ENCODE peak calls at places on chromosomes 5 and 9, in eight cellular contexts. G is body of pancreas, J is cardiac muscle cell, U is lung, B is H9, F is hepatocyte, O is stomach, X is ovary. T is an unnamed sample.

GRCh38 chr5:148452499-148453193 is 68.9 kb downstream of the FBXO38 start:
- DNase-seq in F (no peak), J (peak), X (no peak), B (no peak), G (no peak), U (no peak), O (no peak), T (no peak)

GRCh38 chr5:79689541-79690466 is at the start of gene CMYA5:
- DNase-seq in J (peak), B (peak), U (peak), O (peak), F (peak), X (peak), G (peak), T (no peak)

GRCh38 chr9:138104251-138105122 is 226.9 kb downstream of the CACNA1B start:
- DNase-seq in U (peak), O (no peak), J (no peak), F (no peak), B (peak), X (no peak), G (no peak), T (no peak)

GRCh38 chr5:176647870-176648466 is 684 bp downstream of the TSPAN17 start:
- DNase-seq in U (peak), X (peak), B (no peak), J (peak), O (peak), G (peak), F (peak), T (peak)

GRCh38 chr9:121895836-121896544 is 197.1 kb downstream of the TTLL11 start:
- DNase-seq in J (peak), G (peak), O (peak), F (no peak), X (peak), U (no peak), B (no peak), T (no peak)

GRCh38 chr5:32551865-32552264 is 33.5 kb upstream of the SUB1 start:
- DNase-seq in G (no peak), X (no peak), B (no peak), O (no peak), J (no peak), F (no peak), U (no peak), T (no peak)

GRCh38 chr5:15183520-15183919 is 311.9 kb upstream of the ANKH start:
- DNase-seq in X (no peak), J (peak), B (no peak), F (no peak), G (no peak), O (no peak), U (no peak), T (peak)

GRCh38 chr5:68315679-68316271 is 100.2 kb downstream of the PIK3R1 start:
- DNase-seq in O (no peak), J (no peak), G (no peak), F (peak), U (no peak), X (no peak), B (no peak), T (no peak)

GRCh38 chr9:97908736-97909135 is 13.6 kb downstream of the TRMO start:
- DNase-seq in J (no peak), U (no peak), G (no peak), X (no peak), B (no peak), F (no peak), O (no peak), T (no peak)

GRCh38 chr5:99104538-99105132 is 175.8 kb upstream of the CHD1 start:
- DNase-seq in F (peak), U (no peak), O (no peak), J (peak), G (no peak), X (no peak), B (no peak), T (no peak)

GRCh38 chr9:137502008-137502913 is 43.1 kb upstream of the NSMF start:
- DNase-seq in G (no peak), O (no peak), B (peak), J (no peak), U (no peak), X (no peak), F (no peak), T (no peak)

GRCh38 chr9:119005162-119005561 is 364.1 kb downstream of the BRINP1 start:
- DNase-seq in U (no peak), O (no peak), X (no peak), G (no peak), J (no peak), F (no peak), B (peak), T (no peak)

GRCh38 chr9:72486606-72486955 is 34.8 kb upstream of the TMC1 start:
- DNase-seq in O (no peak), B (no peak), U (no peak), X (no peak), F (no peak), J (no peak), G (no peak), T (no peak)

GRCh38 chr5:171569065-171569712 is 149.7 kb downstream of the FGF18 start:
- DNase-seq in X (no peak), B (no peak), J (no peak), U (no peak), F (no peak), G (no peak), O (no peak), T (no peak)

GRCh38 chr5:117486879-117487391 is 912.3 kb upstream of the SEMA6A start:
- DNase-seq in X (no peak), U (no peak), J (no peak), G (no peak), F (peak), B (no peak), O (no peak), T (no peak)

GRCh38 chr9:133864011-133864410 is 125.9 kb upstream of the SARDH start:
- DNase-seq in B (no peak), O (no peak), U (no peak), G (no peak), J (peak), F (no peak), X (no peak), T (no peak)

GRCh38 chr5:107546685-107547084 is 124.1 kb downstream of the EFNA5 start:
- DNase-seq in F (no peak), X (no peak), J (no peak), O (no peak), B (no peak), U (no peak), G (no peak), T (no peak)

GRCh38 chr5:92519717-92520632 is 1061.0 kb downstream of the NR2F1-AS1 start:
- DNase-seq in X (no peak), F (no peak), B (no peak), G (no peak), J (no peak), O (no peak), U (no peak), T (no peak)

GRCh38 chr5:80763211-80763610 is 108.4 kb upstream of the DHFR start:
- DNase-seq in X (no peak), O (no peak), G (no peak), U (no peak), J (peak), F (no peak), B (no peak), T (no peak)

GRCh38 chr9:122248448-122248865 is 16.2 kb downstream of the RBM18 start:
- DNase-seq in G (no peak), J (no peak), O (no peak), X (no peak), F (no peak), B (no peak), U (no peak), T (no peak)

GRCh38 chr9:88817628-88818027 is 173.6 kb upstream of the S1PR3 start:
- DNase-seq in J (no peak), X (no peak), U (no peak), G (no peak), O (no peak), F (no peak), B (no peak), T (no peak)

GRCh38 chr9:129617167-129617566 is 3.7 kb downstream of the C9orf50 start:
- DNase-seq in O (no peak), F (peak), B (peak), U (no peak), X (no peak), J (no peak), G (no peak), T (peak)

GRCh38 chr5:62340392-62340791 is 34.4 kb downstream of the KIF2A start:
- DNase-seq in G (no peak), U (no peak), O (no peak), J (peak), X (no peak), F (no peak), B (no peak), T (no peak)

GRCh38 chr9:127735530-127736176 is 559 bp upstream of the TOR2A start:
- DNase-seq in G (no peak), U (no peak), B (no peak), X (no peak), F (no peak), O (no peak), J (peak), T (no peak)

GRCh38 chr5:137778772-137779564 is 24.8 kb upstream of the HNRNPA0 start:
- DNase-seq in O (no peak), J (peak), G (no peak), X (no peak), U (no peak), B (no peak), F (peak), T (no peak)

GRCh38 chr5:149563461-149563860 is 12.2 kb upstream of the CSNK1A1 start:
- DNase-seq in O (no peak), G (no peak), U (no peak), F (no peak), J (peak), X (no peak), B (no peak), T (no peak)

GRCh38 chr5:157464518-157465171 is 4.6 kb downstream of the NIPAL4 start:
- DNase-seq in J (peak), X (no peak), F (peak), B (no peak), U (peak), O (peak), G (no peak), T (no peak)

GRCh38 chr5:137836997-137837396 is 30.7 kb upstream of the MYOT start:
- DNase-seq in O (no peak), F (peak), B (no peak), G (no peak), U (no peak), X (no peak), J (peak), T (no peak)

GRCh38 chr5:39422036-39422606 is 2.7 kb downstream of the DAB2 start:
- DNase-seq in B (no peak), X (no peak), F (no peak), J (no peak), G (no peak), O (no peak), U (no peak), T (no peak)

GRCh38 chr9:135513351-135513846 is 7.8 kb upstream of the LCN1 start:
- DNase-seq in F (no peak), B (peak), G (no peak), J (peak), X (no peak), O (peak), U (no peak), T (no peak)

GRCh38 chr9:85745203-85745602 is 3.4 kb upstream of the AGTPBP1 start:
- DNase-seq in O (no peak), X (no peak), U (no peak), F (no peak), B (no peak), G (no peak), J (no peak), T (no peak)

GRCh38 chr5:105587963-105588662 is 2025.5 kb upstream of the NUDT12 start:
- DNase-seq in U (no peak), B (no peak), F (no peak), J (no peak), X (no peak), G (no peak), O (no peak), T (peak)

GRCh38 chr5:151005975-151006576 is 14.3 kb upstream of the GPX3 start:
- DNase-seq in F (peak), B (no peak), J (peak), O (peak), U (peak), X (peak), G (peak), T (no peak)

GRCh38 chr5:40798012-40798855 is at the start of gene PRKAA1:
- DNase-seq in U (peak), X (peak), G (peak), J (peak), O (peak), B (peak), F (peak), T (peak)

GRCh38 chr9:97398999-97399758 is 12.7 kb upstream of the TDRD7 start:
- DNase-seq in J (peak), U (peak), B (peak), X (peak), O (peak), G (peak), F (peak), T (peak)

GRCh38 chr5:123665822-123666371 is 153.9 kb downstream of the CSNK1G3 start:
- DNase-seq in G (no peak), J (no peak), X (no peak), B (no peak), U (no peak), O (no peak), F (no peak), T (no peak)
- TF ChIP-seq CTCF in G (no peak), J (no peak), X (no peak), B (no peak), U (no peak), O (no peak), F (no peak), T (no peak)

GRCh38 chr5:113230711-113231652 is 203.8 kb downstream of the TSSK1B start:
- DNase-seq in B (no peak), O (no peak), X (no peak), F (no peak), U (no peak), G (no peak), J (no peak), T (no peak)
- H3K27ac ChIP-seq in B (no peak), O (no peak), X (no peak), F (no peak), U (no peak), G (no peak), J (no peak), T (peak)

DNA sequence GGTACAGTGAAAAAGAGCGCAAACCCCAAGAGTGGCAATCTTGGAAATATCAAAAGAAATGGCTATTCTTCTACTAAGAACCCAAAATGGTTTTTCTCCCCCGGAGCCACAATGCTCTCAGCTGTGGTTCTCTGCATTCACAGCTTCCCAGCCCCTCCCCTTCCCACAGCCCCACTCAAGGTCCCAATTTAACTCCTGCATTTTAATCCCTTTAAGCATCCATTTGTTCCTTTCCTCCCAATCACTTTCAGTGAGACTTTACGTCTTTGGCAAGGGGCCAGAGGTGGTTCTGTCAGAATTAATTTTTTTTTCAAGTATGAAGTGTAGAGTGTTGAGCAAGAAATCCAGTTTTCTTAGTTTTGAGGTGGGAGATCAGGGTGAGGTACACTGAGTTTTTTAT is 256.9 kb downstream of the GLIS3 start:
- DNase-seq in G (no peak), U (no peak), B (no peak), O (no peak), X (no peak), J (no peak), F (no peak), T (no peak)
- TF ChIP-seq CTCF in G (no peak), U (no peak), B (no peak), O (no peak), X (no peak), J (no peak), F (no peak), T (no peak)

GRCh38 chr5:58491216-58491892 is at the start of gene GAPT:
- DNase-seq in G (no peak), X (no peak), J (no peak), B (no peak), U (no peak), F (no peak), O (no peak), T (no peak)
- H3K27ac ChIP-seq in G (no peak), X (no peak), J (no peak), B (no peak), U (no peak), F (no peak), O (no peak), T (no peak)

DNA sequence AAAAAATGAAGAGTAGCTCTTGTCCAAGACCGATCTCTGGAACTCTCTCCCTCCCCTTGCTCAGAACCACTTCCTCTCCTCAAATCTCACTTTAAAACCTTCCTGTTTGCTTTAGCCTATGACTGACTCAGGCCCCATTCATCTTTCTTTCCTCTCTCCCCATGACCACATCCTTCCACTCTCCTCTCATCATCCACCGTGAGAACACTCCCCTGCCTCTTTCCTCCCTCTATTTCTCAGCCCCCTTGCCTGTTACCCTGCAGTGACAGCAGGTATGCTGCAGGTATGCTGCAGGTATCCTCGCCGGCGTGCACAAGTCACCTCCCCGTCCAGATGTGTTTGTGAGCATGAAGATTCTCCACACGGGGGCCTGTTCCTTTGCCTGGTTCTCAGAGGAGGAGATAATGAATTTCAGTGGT is 505.3 kb downstream of the CCDC171 start:
- DNase-seq in G (no peak), F (no peak), O (no peak), U (no peak), B (no peak), X (no peak), J (peak), T (no peak)
- TF ChIP-seq CTCF in G (no peak), F (no peak), O (no peak), U (no peak), B (peak), X (no peak), J (no peak), T (no peak)

GRCh38 chr5:131997026-131997726 is 14.3 kb downstream of the ACSL6 start:
- DNase-seq in J (no peak), G (no peak), F (no peak), X (no peak), B (no peak), U (no peak), O (no peak), T (no peak)
- H3K27ac ChIP-seq in J (no peak), G (peak), F (peak), X (no peak), B (no peak), U (no peak), O (no peak), T (no peak)

T was measured in WERI-Rb-1.